ENCODE peak calls at places on chromosomes 3 and 15, in ten cellular contexts. C is right lobe of liver, U is hepatocyte, E is psoas muscle, B is uterus, Q is GM12878, O is WERI-Rb-1, N is cardiac muscle cell, A is RWPE2, G is heart right ventricle. Y is an unnamed sample. For H3K27me3, the result is how much of the 10 kb centered on the place peaks cover.

GRCh38 chr3:37387462-37387861 is 213.1 kb upstream of the LRRFIP2 start:
- DNase-seq in C (no peak), O (no peak), G (no peak), B (no peak), A (no peak), N (no peak), U (no peak), Q (no peak), E (no peak), Y (no peak)

GRCh38 chr15:24054547-24055245 is 367.6 kb upstream of the NDN start:
- DNase-seq in N (peak), C (no peak), A (no peak), Q (no peak), B (no peak), E (no peak), O (no peak), G (no peak), U (no peak), Y (no peak)

GRCh38 chr3:64685800-64686445 is 1.9 kb downstream of the ADAMTS9 start:
- DNase-seq in Q (no peak), U (peak), G (peak), A (peak), O (peak), B (peak), C (peak), N (peak), E (peak), Y (no peak)

GRCh38 chr3:111859061-111859973 is at the start of gene PHLDB2:
- DNase-seq in C (peak), N (peak), G (peak), U (peak), B (peak), O (peak), E (peak), A (peak), Q (no peak), Y (no peak)

GRCh38 chr3:140249188-140249587 is 314.2 kb downstream of the CLSTN2 start:
- DNase-seq in C (no peak), O (no peak), N (no peak), E (no peak), B (no peak), A (no peak), U (no peak), G (no peak), Q (no peak), Y (no peak)

GRCh38 chr3:127064391-127065137 is 81.6 kb downstream of the PLXNA1 start:
- DNase-seq in G (no peak), E (peak), B (no peak), Q (no peak), N (no peak), A (peak), U (no peak), C (peak), O (no peak), Y (peak)

GRCh38 chr3:138600341-138600740 is 6.3 kb upstream of the CEP70 start:
- DNase-seq in U (no peak), G (no peak), A (no peak), E (no peak), Q (no peak), N (no peak), C (no peak), O (no peak), B (no peak), Y (no peak)

GRCh38 chr3:188520466-188520865 is 366.5 kb downstream of the LPP start:
- DNase-seq in C (no peak), U (no peak), E (no peak), Q (no peak), N (no peak), A (no peak), O (no peak), B (no peak), G (no peak), Y (no peak)

GRCh38 chr15:45276851-45277250 is 24.8 kb downstream of the SLC28A2 start:
- DNase-seq in N (peak), G (no peak), Q (peak), C (no peak), U (peak), O (no peak), E (no peak), B (no peak), A (no peak), Y (no peak)

GRCh38 chr15:101170568-101171350 is 81.1 kb downstream of the CHSY1 start:
- DNase-seq in E (peak), N (no peak), G (no peak), O (no peak), A (peak), B (peak), U (no peak), C (no peak), Q (no peak), Y (no peak)

GRCh38 chr15:65918936-65919335 is 49.6 kb downstream of the RAB11A start:
- DNase-seq in A (peak), N (no peak), C (no peak), G (no peak), E (no peak), O (no peak), B (no peak), Q (no peak), U (no peak), Y (no peak)

GRCh38 chr3:61685755-61686154 is 124.4 kb downstream of the PTPRG start:
- DNase-seq in E (no peak), A (no peak), Q (no peak), U (no peak), G (no peak), B (no peak), O (no peak), C (no peak), N (no peak), Y (no peak)

GRCh38 chr15:71698752-71699151 is 111.6 kb upstream of the NR2E3 start:
- DNase-seq in O (no peak), N (no peak), E (no peak), B (no peak), Q (no peak), U (no peak), A (no peak), G (no peak), C (no peak), Y (no peak)

GRCh38 chr15:70164910-70165791 is 67.4 kb upstream of the TLE3 start:
- DNase-seq in B (no peak), G (no peak), A (no peak), C (peak), E (no peak), N (no peak), O (no peak), U (no peak), Q (no peak), Y (no peak)

GRCh38 chr15:95829062-95829461 is 501.4 kb upstream of the NR2F2 start:
- DNase-seq in G (no peak), B (no peak), U (no peak), E (no peak), C (no peak), O (no peak), A (no peak), Q (no peak), N (no peak), Y (no peak)

DNA sequence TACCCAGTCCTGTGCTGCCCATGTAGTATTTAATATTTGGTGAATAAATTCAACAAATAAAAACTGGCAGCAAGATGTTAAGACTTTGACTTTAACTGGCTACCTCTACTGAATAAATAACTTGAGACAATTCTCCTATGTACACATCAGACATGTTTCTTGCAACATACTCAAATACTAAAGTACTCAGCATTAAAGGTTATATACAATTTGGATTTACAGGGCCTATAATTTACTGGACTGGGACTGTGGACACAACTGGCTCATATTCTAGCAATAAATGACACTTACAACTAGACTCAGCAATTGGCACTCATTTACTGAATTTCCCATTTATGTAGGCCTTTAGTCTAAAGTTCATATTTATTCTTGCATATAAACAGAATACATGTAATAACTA is 2.4 kb downstream of the RPL22L1 start:
- DNase-seq in N (no peak), O (no peak), E (no peak), B (no peak), C (no peak), G (no peak), Q (no peak), U (no peak), A (no peak), Y (no peak)
- H3K4me3 ChIP-seq in N (peak), O (no peak), E (peak), B (no peak), C (no peak), G (no peak), Q (peak), U (no peak), A (no peak), Y (no peak)

GRCh38 chr3:49305608-49306007 is 28.6 kb upstream of the C3orf62 start:
- DNase-seq in U (no peak), B (no peak), O (no peak), C (no peak), Q (no peak), E (no peak), G (no peak), N (no peak), A (no peak), Y (no peak)
- TF ChIP-seq CTCF in U (no peak), B (no peak), O (no peak), C (no peak), Q (no peak), E (no peak), G (no peak), N (no peak), A (no peak), Y (no peak)

GRCh38 chr3:174442317-174442682 is 416.8 kb upstream of the NAALADL2 start:
- DNase-seq in A (no peak), C (no peak), O (no peak), G (no peak), U (no peak), E (no peak), B (no peak), N (no peak), Q (no peak), Y (no peak)
- H3K27me3 ChIP-seq in A (under half), C (under half), O (under half), G (under half), U (under half), E (under half), B (under half), N (under half), Q (under half), Y (under half)

GRCh38 chr3:160180581-160181216 is 44.5 kb upstream of the C3orf80 start:
- DNase-seq in N (no peak), A (no peak), C (no peak), G (no peak), B (peak), Q (no peak), U (peak), O (no peak), E (no peak), Y (no peak)
- H3K4me3 ChIP-seq in N (no peak), A (no peak), C (no peak), G (no peak), B (no peak), Q (no peak), U (no peak), O (no peak), E (no peak), Y (no peak)

Y was measured in kidney epithelial cell.